ENCODE peak calls at places on chromosomes 5 and 9, in ten cellular contexts. One of them, this sample, is unnamed.

GRCh38 chr9:130058154-130058553 is 4.4 kb downstream of the GPR107 start:
- DNase-seq in stimulated activated CD4-positive, alpha-beta T cell treated with anti-CD3 and anti-CD28 coated beads, Interleukin-2, amount 100 ng/mL, for 24 hours: no peak
- DNase-seq in T-cell: no peak
- DNase-seq in cardiac muscle cell: peak; percentile 20
- DNase-seq in vagina: no peak
- DNase-seq in midbrain: no peak
- DNase-seq in astrocyte of the spinal cord: no peak
- DNase-seq in neural progenitor cell: no peak
- DNase-seq in A549: peak; percentile 35
- DNase-seq in right lobe of liver: no peak
- DNase-seq in this sample: peak; percentile 44

GRCh38 chr9:114356792-114357191 is 27.1 kb downstream of the ORM2 start:
- DNase-seq in stimulated activated CD4-positive, alpha-beta T cell treated with anti-CD3 and anti-CD28 coated beads, Interleukin-2, amount 100 ng/mL, for 24 hours: no peak
- DNase-seq in T-cell: no peak
- DNase-seq in cardiac muscle cell: no peak
- DNase-seq in vagina: no peak
- DNase-seq in midbrain: no peak
- DNase-seq in astrocyte of the spinal cord: no peak
- DNase-seq in neural progenitor cell: no peak
- DNase-seq in A549: no peak
- DNase-seq in right lobe of liver: no peak
- DNase-seq in this sample: no peak

GRCh38 chr5:149944666-149945065 is at the start of gene PDE6A:
- DNase-seq in stimulated activated CD4-positive, alpha-beta T cell treated with anti-CD3 and anti-CD28 coated beads, Interleukin-2, amount 100 ng/mL, for 24 hours: no peak
- DNase-seq in T-cell: no peak
- DNase-seq in cardiac muscle cell: no peak
- DNase-seq in vagina: no peak
- DNase-seq in midbrain: no peak
- DNase-seq in astrocyte of the spinal cord: no peak
- DNase-seq in neural progenitor cell: no peak
- DNase-seq in A549: no peak
- DNase-seq in right lobe of liver: no peak
- DNase-seq in this sample: no peak

GRCh38 chr5:89769975-89770374 is 639.6 kb downstream of the CETN3 start:
- DNase-seq in stimulated activated CD4-positive, alpha-beta T cell treated with anti-CD3 and anti-CD28 coated beads, Interleukin-2, amount 100 ng/mL, for 24 hours: no peak
- DNase-seq in T-cell: no peak
- DNase-seq in cardiac muscle cell: peak; percentile 41
- DNase-seq in vagina: no peak
- DNase-seq in midbrain: no peak
- DNase-seq in astrocyte of the spinal cord: peak; percentile 75
- DNase-seq in neural progenitor cell: no peak
- DNase-seq in A549: no peak
- DNase-seq in right lobe of liver: no peak
- DNase-seq in this sample: no peak

GRCh38 chr5:171162602-171163001 is 146.4 kb upstream of the TLX3 start:
- DNase-seq in stimulated activated CD4-positive, alpha-beta T cell treated with anti-CD3 and anti-CD28 coated beads, Interleukin-2, amount 100 ng/mL, for 24 hours: no peak
- DNase-seq in T-cell: no peak
- DNase-seq in cardiac muscle cell: peak; percentile 52
- DNase-seq in vagina: no peak
- DNase-seq in midbrain: no peak
- DNase-seq in astrocyte of the spinal cord: peak; percentile 48
- DNase-seq in neural progenitor cell: peak; percentile 77
- DNase-seq in A549: peak; percentile 21
- DNase-seq in right lobe of liver: no peak
- DNase-seq in this sample: peak; percentile 33

GRCh38 chr5:335740-336038 is 14.2 kb downstream of the AHRR start:
- DNase-seq in stimulated activated CD4-positive, alpha-beta T cell treated with anti-CD3 and anti-CD28 coated beads, Interleukin-2, amount 100 ng/mL, for 24 hours: no peak
- DNase-seq in T-cell: no peak
- DNase-seq in cardiac muscle cell: no peak
- DNase-seq in vagina: peak; percentile 91
- DNase-seq in midbrain: no peak
- DNase-seq in astrocyte of the spinal cord: no peak
- DNase-seq in neural progenitor cell: no peak
- DNase-seq in A549: no peak
- DNase-seq in right lobe of liver: no peak
- DNase-seq in this sample: no peak

GRCh38 chr5:94093300-94093699 is 351.9 kb upstream of the POU5F2 start:
- DNase-seq in stimulated activated CD4-positive, alpha-beta T cell treated with anti-CD3 and anti-CD28 coated beads, Interleukin-2, amount 100 ng/mL, for 24 hours: no peak
- DNase-seq in T-cell: no peak
- DNase-seq in cardiac muscle cell: no peak
- DNase-seq in vagina: no peak
- DNase-seq in midbrain: no peak
- DNase-seq in astrocyte of the spinal cord: no peak
- DNase-seq in neural progenitor cell: no peak
- DNase-seq in A549: no peak
- DNase-seq in right lobe of liver: no peak
- DNase-seq in this sample: no peak

GRCh38 chr5:172802585-172803176 is 31.4 kb upstream of the ERGIC1 start:
- DNase-seq in stimulated activated CD4-positive, alpha-beta T cell treated with anti-CD3 and anti-CD28 coated beads, Interleukin-2, amount 100 ng/mL, for 24 hours: no peak
- DNase-seq in T-cell: no peak
- DNase-seq in cardiac muscle cell: peak; percentile 70
- DNase-seq in vagina: no peak
- DNase-seq in midbrain: no peak
- DNase-seq in astrocyte of the spinal cord: peak; percentile 67
- DNase-seq in neural progenitor cell: no peak
- DNase-seq in A549: no peak
- DNase-seq in right lobe of liver: no peak
- DNase-seq in this sample: peak; percentile 28

GRCh38 chr5:5239191-5239590 is 99.1 kb downstream of the ADAMTS16 start:
- DNase-seq in stimulated activated CD4-positive, alpha-beta T cell treated with anti-CD3 and anti-CD28 coated beads, Interleukin-2, amount 100 ng/mL, for 24 hours: no peak
- DNase-seq in T-cell: no peak
- DNase-seq in cardiac muscle cell: no peak
- DNase-seq in vagina: no peak
- DNase-seq in midbrain: no peak
- DNase-seq in astrocyte of the spinal cord: no peak
- DNase-seq in neural progenitor cell: no peak
- DNase-seq in A549: no peak
- DNase-seq in right lobe of liver: no peak
- DNase-seq in this sample: peak; percentile 82

GRCh38 chr9:133477992-133478850 is 678 bp downstream of the SLC2A6 start:
- DNase-seq in stimulated activated CD4-positive, alpha-beta T cell treated with anti-CD3 and anti-CD28 coated beads, Interleukin-2, amount 100 ng/mL, for 24 hours: no peak
- DNase-seq in T-cell: no peak
- DNase-seq in cardiac muscle cell: peak; percentile 38
- DNase-seq in vagina: no peak
- DNase-seq in midbrain: no peak
- DNase-seq in astrocyte of the spinal cord: no peak
- DNase-seq in neural progenitor cell: peak; percentile 65
- DNase-seq in A549: no peak
- DNase-seq in right lobe of liver: no peak
- DNase-seq in this sample: no peak

GRCh38 chr9:112396416-112396815 is 16.5 kb downstream of the HSDL2 start:
- DNase-seq in stimulated activated CD4-positive, alpha-beta T cell treated with anti-CD3 and anti-CD28 coated beads, Interleukin-2, amount 100 ng/mL, for 24 hours: no peak
- DNase-seq in T-cell: no peak
- DNase-seq in cardiac muscle cell: no peak
- DNase-seq in vagina: no peak
- DNase-seq in midbrain: no peak
- DNase-seq in astrocyte of the spinal cord: no peak
- DNase-seq in neural progenitor cell: no peak
- DNase-seq in A549: no peak
- DNase-seq in right lobe of liver: no peak
- DNase-seq in this sample: no peak

GRCh38 chr9:77926314-77926959 is 105.2 kb downstream of the GNAQ start:
- DNase-seq in stimulated activated CD4-positive, alpha-beta T cell treated with anti-CD3 and anti-CD28 coated beads, Interleukin-2, amount 100 ng/mL, for 24 hours: no peak
- DNase-seq in T-cell: no peak
- DNase-seq in cardiac muscle cell: peak; percentile 76
- DNase-seq in vagina: no peak
- DNase-seq in midbrain: no peak
- DNase-seq in astrocyte of the spinal cord: peak; percentile 80
- DNase-seq in neural progenitor cell: no peak
- DNase-seq in A549: peak; percentile 31
- DNase-seq in right lobe of liver: no peak
- DNase-seq in this sample: peak; percentile 53

GRCh38 chr9:119375892-119376291 is 6.7 kb upstream of the BRINP1 start:
- DNase-seq in stimulated activated CD4-positive, alpha-beta T cell treated with anti-CD3 and anti-CD28 coated beads, Interleukin-2, amount 100 ng/mL, for 24 hours: no peak
- DNase-seq in T-cell: no peak
- DNase-seq in cardiac muscle cell: no peak
- DNase-seq in vagina: no peak
- DNase-seq in midbrain: no peak
- DNase-seq in astrocyte of the spinal cord: no peak
- DNase-seq in neural progenitor cell: peak; percentile 70
- DNase-seq in A549: peak; percentile 51
- DNase-seq in right lobe of liver: no peak
- DNase-seq in this sample: peak; percentile 60

GRCh38 chr5:115414406-115415142 is 118.1 kb upstream of the CCDC112 start:
- DNase-seq in stimulated activated CD4-positive, alpha-beta T cell treated with anti-CD3 and anti-CD28 coated beads, Interleukin-2, amount 100 ng/mL, for 24 hours: no peak
- DNase-seq in T-cell: no peak
- DNase-seq in cardiac muscle cell: peak; percentile 86
- DNase-seq in vagina: no peak
- DNase-seq in midbrain: no peak
- DNase-seq in astrocyte of the spinal cord: peak; percentile 63
- DNase-seq in neural progenitor cell: no peak
- DNase-seq in A549: no peak
- DNase-seq in right lobe of liver: no peak
- DNase-seq in this sample: no peak

GRCh38 chr5:133119233-133119711 is 67.5 kb downstream of the HSPA4 start:
- DNase-seq in stimulated activated CD4-positive, alpha-beta T cell treated with anti-CD3 and anti-CD28 coated beads, Interleukin-2, amount 100 ng/mL, for 24 hours: no peak
- DNase-seq in T-cell: no peak
- DNase-seq in cardiac muscle cell: no peak
- DNase-seq in vagina: no peak
- DNase-seq in midbrain: no peak
- DNase-seq in astrocyte of the spinal cord: no peak
- DNase-seq in neural progenitor cell: no peak
- DNase-seq in A549: no peak
- DNase-seq in right lobe of liver: no peak
- DNase-seq in this sample: no peak

GRCh38 chr5:80191397-80191796 is 64.5 kb downstream of the SERINC5 start:
- DNase-seq in stimulated activated CD4-positive, alpha-beta T cell treated with anti-CD3 and anti-CD28 coated beads, Interleukin-2, amount 100 ng/mL, for 24 hours: no peak
- DNase-seq in T-cell: no peak
- DNase-seq in cardiac muscle cell: no peak
- DNase-seq in vagina: no peak
- DNase-seq in midbrain: no peak
- DNase-seq in astrocyte of the spinal cord: no peak
- DNase-seq in neural progenitor cell: no peak
- DNase-seq in A549: no peak
- DNase-seq in right lobe of liver: no peak
- DNase-seq in this sample: no peak

GRCh38 chr5:147487031-147487750 is 22.7 kb downstream of the DPYSL3 start:
- DNase-seq in stimulated activated CD4-positive, alpha-beta T cell treated with anti-CD3 and anti-CD28 coated beads, Interleukin-2, amount 100 ng/mL, for 24 hours: no peak
- DNase-seq in T-cell: no peak
- DNase-seq in cardiac muscle cell: no peak
- DNase-seq in vagina: no peak
- DNase-seq in midbrain: no peak
- DNase-seq in astrocyte of the spinal cord: no peak
- DNase-seq in neural progenitor cell: no peak
- DNase-seq in A549: no peak
- DNase-seq in right lobe of liver: no peak
- DNase-seq in this sample: no peak

GRCh38 chr9:93807166-93808013 is 147.8 kb downstream of the BARX1 start:
- DNase-seq in stimulated activated CD4-positive, alpha-beta T cell treated with anti-CD3 and anti-CD28 coated beads, Interleukin-2, amount 100 ng/mL, for 24 hours: no peak
- DNase-seq in T-cell: no peak
- DNase-seq in cardiac muscle cell: no peak
- DNase-seq in vagina: no peak
- DNase-seq in midbrain: no peak
- DNase-seq in astrocyte of the spinal cord: no peak
- DNase-seq in neural progenitor cell: no peak
- DNase-seq in A549: no peak
- DNase-seq in right lobe of liver: no peak
- DNase-seq in this sample: no peak

GRCh38 chr9:136978073-136978864 is 965 bp downstream of the PTGDS start:
- DNase-seq in stimulated activated CD4-positive, alpha-beta T cell treated with anti-CD3 and anti-CD28 coated beads, Interleukin-2, amount 100 ng/mL, for 24 hours: peak; percentile 73
- DNase-seq in T-cell: peak; percentile 59
- DNase-seq in cardiac muscle cell: peak; percentile 76
- DNase-seq in vagina: no peak
- DNase-seq in midbrain: peak; percentile 89
- DNase-seq in astrocyte of the spinal cord: peak; percentile 49
- DNase-seq in neural progenitor cell: peak; percentile 95
- DNase-seq in A549: peak; percentile 89
- DNase-seq in right lobe of liver: no peak
- DNase-seq in this sample: peak; percentile 79

GRCh38 chr9:98888794-98889495 is 54.8 kb upstream of the COL15A1 start:
- DNase-seq in stimulated activated CD4-positive, alpha-beta T cell treated with anti-CD3 and anti-CD28 coated beads, Interleukin-2, amount 100 ng/mL, for 24 hours: no peak
- DNase-seq in T-cell: no peak
- DNase-seq in cardiac muscle cell: peak; percentile 59
- DNase-seq in vagina: no peak
- DNase-seq in midbrain: no peak
- DNase-seq in astrocyte of the spinal cord: no peak
- DNase-seq in neural progenitor cell: no peak
- DNase-seq in A549: no peak
- DNase-seq in right lobe of liver: no peak
- DNase-seq in this sample: no peak

GRCh38 chr9:108125541-108125940 is 636.0 kb upstream of the KLF4 start:
- DNase-seq in stimulated activated CD4-positive, alpha-beta T cell treated with anti-CD3 and anti-CD28 coated beads, Interleukin-2, amount 100 ng/mL, for 24 hours: no peak
- DNase-seq in T-cell: no peak
- DNase-seq in cardiac muscle cell: no peak
- DNase-seq in vagina: no peak
- DNase-seq in midbrain: no peak
- DNase-seq in astrocyte of the spinal cord: no peak
- DNase-seq in neural progenitor cell: peak; percentile 21
- DNase-seq in A549: no peak
- DNase-seq in right lobe of liver: no peak
- DNase-seq in this sample: no peak

GRCh38 chr5:28012538-28012937 is 974.2 kb upstream of the CDH9 start:
- DNase-seq in stimulated activated CD4-positive, alpha-beta T cell treated with anti-CD3 and anti-CD28 coated beads, Interleukin-2, amount 100 ng/mL, for 24 hours: no peak
- DNase-seq in T-cell: no peak
- DNase-seq in cardiac muscle cell: no peak
- DNase-seq in vagina: no peak
- DNase-seq in midbrain: no peak
- DNase-seq in astrocyte of the spinal cord: no peak
- DNase-seq in neural progenitor cell: no peak
- DNase-seq in A549: peak; percentile 10
- DNase-seq in right lobe of liver: no peak
- DNase-seq in this sample: no peak

GRCh38 chr9:93071464-93071863 is 13.0 kb downstream of the SUSD3 start:
- DNase-seq in stimulated activated CD4-positive, alpha-beta T cell treated with anti-CD3 and anti-CD28 coated beads, Interleukin-2, amount 100 ng/mL, for 24 hours: no peak
- DNase-seq in T-cell: peak; percentile 31
- DNase-seq in cardiac muscle cell: peak; percentile 55
- DNase-seq in vagina: no peak
- DNase-seq in midbrain: no peak
- DNase-seq in astrocyte of the spinal cord: no peak
- DNase-seq in neural progenitor cell: peak; percentile 56
- DNase-seq in A549: peak; percentile 57
- DNase-seq in right lobe of liver: no peak
- DNase-seq in this sample: peak; percentile 59

GRCh38 chr9:97553841-97554240 is 52.4 kb downstream of the TMOD1 start:
- DNase-seq in stimulated activated CD4-positive, alpha-beta T cell treated with anti-CD3 and anti-CD28 coated beads, Interleukin-2, amount 100 ng/mL, for 24 hours: no peak
- DNase-seq in T-cell: no peak
- DNase-seq in cardiac muscle cell: no peak
- DNase-seq in vagina: no peak
- DNase-seq in midbrain: no peak
- DNase-seq in astrocyte of the spinal cord: no peak
- DNase-seq in neural progenitor cell: no peak
- DNase-seq in A549: no peak
- DNase-seq in right lobe of liver: no peak
- DNase-seq in this sample: no peak

GRCh38 chr9:21796768-21797167 is 5.7 kb upstream of the MTAP start:
- DNase-seq in stimulated activated CD4-positive, alpha-beta T cell treated with anti-CD3 and anti-CD28 coated beads, Interleukin-2, amount 100 ng/mL, for 24 hours: no peak
- DNase-seq in T-cell: no peak
- DNase-seq in cardiac muscle cell: peak; percentile 28
- DNase-seq in vagina: no peak
- DNase-seq in midbrain: no peak
- DNase-seq in astrocyte of the spinal cord: no peak
- DNase-seq in neural progenitor cell: no peak
- DNase-seq in A549: peak; percentile 68
- DNase-seq in right lobe of liver: no peak
- DNase-seq in this sample: no peak

GRCh38 chr9:121735065-121735791 is 83.8 kb downstream of the DAB2IP start:
- DNase-seq in stimulated activated CD4-positive, alpha-beta T cell treated with anti-CD3 and anti-CD28 coated beads, Interleukin-2, amount 100 ng/mL, for 24 hours: no peak
- DNase-seq in T-cell: peak; percentile 6
- DNase-seq in cardiac muscle cell: peak; percentile 65
- DNase-seq in vagina: no peak
- DNase-seq in midbrain: no peak
- DNase-seq in astrocyte of the spinal cord: peak; percentile 92
- DNase-seq in neural progenitor cell: peak; percentile 80
- DNase-seq in A549: peak; percentile 69
- DNase-seq in right lobe of liver: no peak
- DNase-seq in this sample: peak; percentile 66

GRCh38 chr5:136058031-136058971 is 29.5 kb downstream of the TGFBI start:
- DNase-seq in stimulated activated CD4-positive, alpha-beta T cell treated with anti-CD3 and anti-CD28 coated beads, Interleukin-2, amount 100 ng/mL, for 24 hours: no peak
- DNase-seq in T-cell: no peak
- DNase-seq in cardiac muscle cell: peak; percentile 99
- DNase-seq in vagina: no peak
- DNase-seq in midbrain: no peak
- DNase-seq in astrocyte of the spinal cord: peak; percentile 98
- DNase-seq in neural progenitor cell: peak; percentile 36
- DNase-seq in A549: peak; percentile 96
- DNase-seq in right lobe of liver: peak; percentile 76
- DNase-seq in this sample: peak; percentile 60

GRCh38 chr5:125093776-125094175 is 347.3 kb upstream of the ZNF608 start:
- DNase-seq in stimulated activated CD4-positive, alpha-beta T cell treated with anti-CD3 and anti-CD28 coated beads, Interleukin-2, amount 100 ng/mL, for 24 hours: no peak
- DNase-seq in T-cell: no peak
- DNase-seq in cardiac muscle cell: peak; percentile 71
- DNase-seq in vagina: no peak
- DNase-seq in midbrain: no peak
- DNase-seq in astrocyte of the spinal cord: peak; percentile 81
- DNase-seq in neural progenitor cell: no peak
- DNase-seq in A549: peak; percentile 12
- DNase-seq in right lobe of liver: no peak
- DNase-seq in this sample: peak; percentile 18

This sample was measured in A673.